ENCODE peak calls at places on chromosomes 2 and 18, in nine cellular contexts. P is cardiac muscle cell; U is neural crest cell; C is brain microvascular endothelial cell; B is H54; W is T-cell; J is KBM-7; M is sigmoid colon; I is effector CD4-positive, alpha-beta T cell. G is an unnamed sample.

GRCh38 chr18:23530195-23530594 is 26.9 kb downstream of the RMC1 start:
- DNase-seq in P (no peak), U (no peak), C (no peak), B (no peak), W (no peak), J (no peak), M (no peak), I (no peak), G (no peak)

GRCh38 chr18:31680836-31681568 is 3.4 kb downstream of the B4GALT6 start:
- DNase-seq in P (no peak), U (no peak), C (no peak), B (no peak), W (no peak), J (peak; percentile 43), M (no peak), I (no peak), G (no peak)

GRCh38 chr2:80303825-80304521 is 579 bp downstream of the LRRTM1 start:
- DNase-seq in P (no peak), U (peak; percentile 57), C (no peak), B (no peak), W (no peak), J (no peak), M (no peak), I (no peak), G (no peak)

GRCh38 chr2:215188078-215188477 is 49.7 kb upstream of the ABCA12 start:
- DNase-seq in P (peak; percentile 28), U (no peak), C (peak; percentile 42), B (no peak), W (no peak), J (no peak), M (no peak), I (no peak), G (no peak)

GRCh38 chr2:75021672-75022071 is 63.2 kb downstream of the POLE4 start:
- DNase-seq in P (peak; percentile 95), U (no peak), C (peak; percentile 40), B (no peak), W (no peak), J (no peak), M (no peak), I (no peak), G (no peak)

GRCh38 chr2:106115250-106115649 is 78.9 kb downstream of the UXS1 start:
- DNase-seq in P (peak; percentile 46), U (no peak), C (peak; percentile 80), B (peak; percentile 76), W (no peak), J (peak; percentile 36), M (no peak), I (no peak), G (no peak)

GRCh38 chr2:28617502-28618184 is 121.8 kb downstream of the PLB1 start:
- DNase-seq in P (peak; percentile 22), U (no peak), C (no peak), B (no peak), W (no peak), J (no peak), M (no peak), I (no peak), G (no peak)

GRCh38 chr18:43159091-43159490 is 43.6 kb upstream of the RIT2 start:
- DNase-seq in P (peak; percentile 82), U (no peak), C (peak; percentile 18), B (no peak), W (no peak), J (no peak), M (no peak), I (no peak), G (peak; percentile 30)

GRCh38 chr2:11320698-11321492 is 23.5 kb downstream of the ROCK2 start:
- DNase-seq in P (no peak), U (no peak), C (no peak), B (no peak), W (no peak), J (peak; percentile 32), M (no peak), I (no peak), G (no peak)

GRCh38 chr2:226649201-226649600 is 150.4 kb downstream of the IRS1 start:
- DNase-seq in P (no peak), U (no peak), C (no peak), B (no peak), W (no peak), J (no peak), M (no peak), I (no peak), G (no peak)

GRCh38 chr2:147451902-147452515 is 392.8 kb upstream of the ACVR2A start:
- DNase-seq in P (no peak), U (no peak), C (no peak), B (no peak), W (no peak), J (no peak), M (no peak), I (no peak), G (no peak)

GRCh38 chr2:205776139-205776538 is 93.8 kb downstream of the NRP2 start:
- DNase-seq in P (peak; percentile 65), U (peak; percentile 62), C (peak; percentile 24), B (peak; percentile 29), W (no peak), J (peak; percentile 62), M (no peak), I (no peak), G (peak; percentile 57)

GRCh38 chr2:44680983-44681481 is 260.5 kb upstream of the SIX3 start:
- DNase-seq in P (no peak), U (no peak), C (no peak), B (no peak), W (no peak), J (no peak), M (no peak), I (no peak), G (no peak)

GRCh38 chr18:79912409-79912991 is 39.0 kb downstream of the SLC66A2 start:
- DNase-seq in P (peak; percentile 12), U (no peak), C (peak; percentile 66), B (no peak), W (peak; percentile 42), J (no peak), M (no peak), I (no peak), G (peak; percentile 38)